ENCODE peak calls at places on chromosome 10, in eight cellular contexts. One of them, this sample, is unnamed.

GRCh38 chr10:54613162-54613561 is 187.9 kb downstream of the PCDH15 start:
- DNase-seq in naive B cell: no peak
- DNase-seq in posterior cingulate gyrus: no peak
- DNase-seq in H1: no peak
- DNase-seq in cardiac fibroblast: peak
- DNase-seq in COLO829: no peak
- DNase-seq in AG04449: no peak
- DNase-seq in activated T-cell treated with anti-CD3 and anti-CD28 coated beads, Interleukin-2, amount 50 U/mL, for 72 hours: no peak
- DNase-seq in this sample: no peak

GRCh38 chr10:11429439-11430052 is 181.9 kb downstream of the USP6NL start:
- DNase-seq in naive B cell: no peak
- DNase-seq in posterior cingulate gyrus: no peak
- DNase-seq in H1: no peak
- DNase-seq in cardiac fibroblast: no peak
- DNase-seq in COLO829: no peak
- DNase-seq in AG04449: no peak
- DNase-seq in activated T-cell treated with anti-CD3 and anti-CD28 coated beads, Interleukin-2, amount 50 U/mL, for 72 hours: no peak
- DNase-seq in this sample: no peak

GRCh38 chr10:126463306-126463705 is 75.0 kb upstream of the ADAM12 start:
- DNase-seq in naive B cell: no peak
- DNase-seq in posterior cingulate gyrus: no peak
- DNase-seq in H1: no peak
- DNase-seq in cardiac fibroblast: no peak
- DNase-seq in COLO829: no peak
- DNase-seq in AG04449: no peak
- DNase-seq in activated T-cell treated with anti-CD3 and anti-CD28 coated beads, Interleukin-2, amount 50 U/mL, for 72 hours: no peak
- DNase-seq in this sample: no peak

GRCh38 chr10:21526952-21527633 is 1.6 kb upstream of the SKIDA1 start:
- DNase-seq in naive B cell: peak
- DNase-seq in posterior cingulate gyrus: peak
- DNase-seq in H1: peak
- DNase-seq in cardiac fibroblast: peak
- DNase-seq in COLO829: no peak
- DNase-seq in AG04449: no peak
- DNase-seq in activated T-cell treated with anti-CD3 and anti-CD28 coated beads, Interleukin-2, amount 50 U/mL, for 72 hours: peak
- DNase-seq in this sample: peak

GRCh38 chr10:82813856-82814255 is 938.9 kb downstream of the NRG3 start:
- DNase-seq in naive B cell: no peak
- DNase-seq in posterior cingulate gyrus: no peak
- DNase-seq in H1: no peak
- DNase-seq in cardiac fibroblast: peak
- DNase-seq in COLO829: peak
- DNase-seq in AG04449: no peak
- DNase-seq in activated T-cell treated with anti-CD3 and anti-CD28 coated beads, Interleukin-2, amount 50 U/mL, for 72 hours: no peak
- DNase-seq in this sample: peak

GRCh38 chr10:67763499-67764011 is 67.6 kb upstream of the CTNNA3 start:
- DNase-seq in naive B cell: peak
- DNase-seq in posterior cingulate gyrus: peak
- DNase-seq in H1: peak
- DNase-seq in cardiac fibroblast: peak
- DNase-seq in COLO829: no peak
- DNase-seq in AG04449: no peak
- DNase-seq in activated T-cell treated with anti-CD3 and anti-CD28 coated beads, Interleukin-2, amount 50 U/mL, for 72 hours: peak
- DNase-seq in this sample: peak

GRCh38 chr10:34698979-34699378 is 116.1 kb downstream of the PARD3 start:
- DNase-seq in naive B cell: no peak
- DNase-seq in posterior cingulate gyrus: no peak
- DNase-seq in H1: no peak
- DNase-seq in cardiac fibroblast: peak
- DNase-seq in COLO829: peak
- DNase-seq in AG04449: no peak
- DNase-seq in activated T-cell treated with anti-CD3 and anti-CD28 coated beads, Interleukin-2, amount 50 U/mL, for 72 hours: no peak
- DNase-seq in this sample: peak

GRCh38 chr10:916716-917415 is 14.6 kb downstream of the LARP4B start:
- DNase-seq in naive B cell: no peak
- DNase-seq in posterior cingulate gyrus: no peak
- DNase-seq in H1: no peak
- DNase-seq in cardiac fibroblast: no peak
- DNase-seq in COLO829: no peak
- DNase-seq in AG04449: no peak
- DNase-seq in activated T-cell treated with anti-CD3 and anti-CD28 coated beads, Interleukin-2, amount 50 U/mL, for 72 hours: no peak
- DNase-seq in this sample: no peak

GRCh38 chr10:119896061-119896655 is 3.6 kb downstream of the SEC23IP start:
- DNase-seq in naive B cell: no peak
- DNase-seq in posterior cingulate gyrus: no peak
- DNase-seq in H1: no peak
- DNase-seq in cardiac fibroblast: peak
- DNase-seq in COLO829: no peak
- DNase-seq in AG04449: no peak
- DNase-seq in activated T-cell treated with anti-CD3 and anti-CD28 coated beads, Interleukin-2, amount 50 U/mL, for 72 hours: no peak
- DNase-seq in this sample: peak

GRCh38 chr10:17883621-17884020 is 68.1 kb upstream of the SLC39A12 start:
- DNase-seq in naive B cell: no peak
- DNase-seq in posterior cingulate gyrus: no peak
- DNase-seq in H1: no peak
- DNase-seq in cardiac fibroblast: no peak
- DNase-seq in COLO829: no peak
- DNase-seq in AG04449: no peak
- DNase-seq in activated T-cell treated with anti-CD3 and anti-CD28 coated beads, Interleukin-2, amount 50 U/mL, for 72 hours: no peak
- DNase-seq in this sample: no peak

GRCh38 chr10:70378122-70378521 is 4.3 kb downstream of the LRRC20 start:
- DNase-seq in naive B cell: no peak
- DNase-seq in posterior cingulate gyrus: no peak
- DNase-seq in H1: no peak
- DNase-seq in cardiac fibroblast: peak
- DNase-seq in COLO829: no peak
- DNase-seq in AG04449: peak
- DNase-seq in activated T-cell treated with anti-CD3 and anti-CD28 coated beads, Interleukin-2, amount 50 U/mL, for 72 hours: no peak
- DNase-seq in this sample: peak

GRCh38 chr10:22253578-22253882 is 35.7 kb upstream of the EBLN1 start:
- DNase-seq in naive B cell: peak
- DNase-seq in posterior cingulate gyrus: no peak
- DNase-seq in H1: no peak
- DNase-seq in cardiac fibroblast: no peak
- DNase-seq in COLO829: no peak
- DNase-seq in AG04449: no peak
- DNase-seq in activated T-cell treated with anti-CD3 and anti-CD28 coated beads, Interleukin-2, amount 50 U/mL, for 72 hours: peak
- DNase-seq in this sample: peak

GRCh38 chr10:133109736-133110532 is 22.2 kb downstream of the ADGRA1 start:
- DNase-seq in naive B cell: no peak
- DNase-seq in posterior cingulate gyrus: no peak
- DNase-seq in H1: no peak
- DNase-seq in cardiac fibroblast: no peak
- DNase-seq in COLO829: no peak
- DNase-seq in AG04449: no peak
- DNase-seq in activated T-cell treated with anti-CD3 and anti-CD28 coated beads, Interleukin-2, amount 50 U/mL, for 72 hours: no peak
- DNase-seq in this sample: no peak

GRCh38 chr10:43369921-43370320 is 1.5 kb upstream of the FXYD4 start:
- DNase-seq in naive B cell: no peak
- DNase-seq in posterior cingulate gyrus: no peak
- DNase-seq in H1: no peak
- DNase-seq in cardiac fibroblast: no peak
- DNase-seq in COLO829: no peak
- DNase-seq in AG04449: no peak
- DNase-seq in activated T-cell treated with anti-CD3 and anti-CD28 coated beads, Interleukin-2, amount 50 U/mL, for 72 hours: no peak
- DNase-seq in this sample: no peak

GRCh38 chr10:95289003-95289920 is 1.5 kb downstream of the PDLIM1 start:
- DNase-seq in naive B cell: no peak
- DNase-seq in posterior cingulate gyrus: no peak
- DNase-seq in H1: no peak
- DNase-seq in cardiac fibroblast: no peak
- DNase-seq in COLO829: no peak
- DNase-seq in AG04449: no peak
- DNase-seq in activated T-cell treated with anti-CD3 and anti-CD28 coated beads, Interleukin-2, amount 50 U/mL, for 72 hours: no peak
- DNase-seq in this sample: no peak

GRCh38 chr10:118447478-118447877 is 105.4 kb upstream of the FAM204A start:
- DNase-seq in naive B cell: no peak
- DNase-seq in posterior cingulate gyrus: peak
- DNase-seq in H1: no peak
- DNase-seq in cardiac fibroblast: peak
- DNase-seq in COLO829: no peak
- DNase-seq in AG04449: no peak
- DNase-seq in activated T-cell treated with anti-CD3 and anti-CD28 coated beads, Interleukin-2, amount 50 U/mL, for 72 hours: no peak
- DNase-seq in this sample: no peak

GRCh38 chr10:3172081-3172445 is 519 bp downstream of the PITRM1 start:
- DNase-seq in naive B cell: no peak
- DNase-seq in posterior cingulate gyrus: no peak
- DNase-seq in H1: no peak
- DNase-seq in cardiac fibroblast: peak
- DNase-seq in COLO829: no peak
- DNase-seq in AG04449: no peak
- DNase-seq in activated T-cell treated with anti-CD3 and anti-CD28 coated beads, Interleukin-2, amount 50 U/mL, for 72 hours: no peak
- DNase-seq in this sample: peak

GRCh38 chr10:43074409-43074808 is 2.5 kb upstream of the RET start:
- DNase-seq in naive B cell: no peak
- DNase-seq in posterior cingulate gyrus: no peak
- DNase-seq in H1: no peak
- DNase-seq in cardiac fibroblast: no peak
- DNase-seq in COLO829: no peak
- DNase-seq in AG04449: no peak
- DNase-seq in activated T-cell treated with anti-CD3 and anti-CD28 coated beads, Interleukin-2, amount 50 U/mL, for 72 hours: no peak
- DNase-seq in this sample: no peak

GRCh38 chr10:132114953-132115520 is 49.3 kb downstream of the JAKMIP3 start:
- DNase-seq in naive B cell: no peak
- DNase-seq in posterior cingulate gyrus: no peak
- DNase-seq in H1: no peak
- DNase-seq in cardiac fibroblast: no peak
- DNase-seq in COLO829: no peak
- DNase-seq in AG04449: no peak
- DNase-seq in activated T-cell treated with anti-CD3 and anti-CD28 coated beads, Interleukin-2, amount 50 U/mL, for 72 hours: no peak
- DNase-seq in this sample: no peak

GRCh38 chr10:65793738-65794425 is 1132.0 kb upstream of the LRRTM3 start:
- DNase-seq in naive B cell: no peak
- DNase-seq in posterior cingulate gyrus: no peak
- DNase-seq in H1: no peak
- DNase-seq in cardiac fibroblast: no peak
- DNase-seq in COLO829: no peak
- DNase-seq in AG04449: no peak
- DNase-seq in activated T-cell treated with anti-CD3 and anti-CD28 coated beads, Interleukin-2, amount 50 U/mL, for 72 hours: no peak
- DNase-seq in this sample: no peak

GRCh38 chr10:132062641-132063390 is 2.9 kb upstream of the JAKMIP3 start:
- DNase-seq in naive B cell: no peak
- DNase-seq in posterior cingulate gyrus: no peak
- DNase-seq in H1: no peak
- DNase-seq in cardiac fibroblast: no peak
- DNase-seq in COLO829: no peak
- DNase-seq in AG04449: no peak
- DNase-seq in activated T-cell treated with anti-CD3 and anti-CD28 coated beads, Interleukin-2, amount 50 U/mL, for 72 hours: no peak
- DNase-seq in this sample: no peak

GRCh38 chr10:132293416-132294195 is 14.1 kb downstream of the STK32C start:
- DNase-seq in naive B cell: no peak
- DNase-seq in posterior cingulate gyrus: no peak
- DNase-seq in H1: no peak
- DNase-seq in cardiac fibroblast: no peak
- DNase-seq in COLO829: no peak
- DNase-seq in AG04449: no peak
- DNase-seq in activated T-cell treated with anti-CD3 and anti-CD28 coated beads, Interleukin-2, amount 50 U/mL, for 72 hours: no peak
- DNase-seq in this sample: no peak

GRCh38 chr10:71849461-71849908 is 1.6 kb downstream of the PSAP start:
- DNase-seq in naive B cell: no peak
- DNase-seq in posterior cingulate gyrus: no peak
- DNase-seq in H1: no peak
- DNase-seq in cardiac fibroblast: no peak
- DNase-seq in COLO829: no peak
- DNase-seq in AG04449: no peak
- DNase-seq in activated T-cell treated with anti-CD3 and anti-CD28 coated beads, Interleukin-2, amount 50 U/mL, for 72 hours: no peak
- DNase-seq in this sample: no peak

GRCh38 chr10:104288355-104288754 is 19.4 kb downstream of the GSTO2 start:
- DNase-seq in naive B cell: no peak
- DNase-seq in posterior cingulate gyrus: no peak
- DNase-seq in H1: no peak
- DNase-seq in cardiac fibroblast: peak
- DNase-seq in COLO829: no peak
- DNase-seq in AG04449: no peak
- DNase-seq in activated T-cell treated with anti-CD3 and anti-CD28 coated beads, Interleukin-2, amount 50 U/mL, for 72 hours: no peak
- DNase-seq in this sample: no peak

GRCh38 chr10:120580651-120581259 is 123.7 kb downstream of the PLPP4 start:
- DNase-seq in naive B cell: no peak
- DNase-seq in posterior cingulate gyrus: no peak
- DNase-seq in H1: no peak
- DNase-seq in cardiac fibroblast: no peak
- DNase-seq in COLO829: no peak
- DNase-seq in AG04449: no peak
- DNase-seq in activated T-cell treated with anti-CD3 and anti-CD28 coated beads, Interleukin-2, amount 50 U/mL, for 72 hours: no peak
- DNase-seq in this sample: no peak

GRCh38 chr10:121375201-121375600 is 223.0 kb downstream of the FGFR2 start:
- DNase-seq in naive B cell: no peak
- DNase-seq in posterior cingulate gyrus: no peak
- DNase-seq in H1: no peak
- DNase-seq in cardiac fibroblast: no peak
- DNase-seq in COLO829: no peak
- DNase-seq in AG04449: no peak
- DNase-seq in activated T-cell treated with anti-CD3 and anti-CD28 coated beads, Interleukin-2, amount 50 U/mL, for 72 hours: no peak
- DNase-seq in this sample: no peak

GRCh38 chr10:6002809-6003500 is 25.6 kb upstream of the IL15RA start:
- DNase-seq in naive B cell: no peak
- DNase-seq in posterior cingulate gyrus: no peak
- DNase-seq in H1: peak
- DNase-seq in cardiac fibroblast: no peak
- DNase-seq in COLO829: no peak
- DNase-seq in AG04449: no peak
- DNase-seq in activated T-cell treated with anti-CD3 and anti-CD28 coated beads, Interleukin-2, amount 50 U/mL, for 72 hours: peak
- DNase-seq in this sample: peak

GRCh38 chr10:87761892-87762291 is 56.1 kb downstream of the ATAD1 start:
- DNase-seq in naive B cell: no peak
- DNase-seq in posterior cingulate gyrus: no peak
- DNase-seq in H1: no peak
- DNase-seq in cardiac fibroblast: peak
- DNase-seq in COLO829: no peak
- DNase-seq in AG04449: no peak
- DNase-seq in activated T-cell treated with anti-CD3 and anti-CD28 coated beads, Interleukin-2, amount 50 U/mL, for 72 hours: peak
- DNase-seq in this sample: peak

GRCh38 chr10:29611796-29612381 is 22.9 kb downstream of the SVIL start:
- DNase-seq in naive B cell: no peak
- DNase-seq in posterior cingulate gyrus: no peak
- DNase-seq in H1: no peak
- DNase-seq in cardiac fibroblast: no peak
- DNase-seq in COLO829: no peak
- DNase-seq in AG04449: no peak
- DNase-seq in activated T-cell treated with anti-CD3 and anti-CD28 coated beads, Interleukin-2, amount 50 U/mL, for 72 hours: no peak
- DNase-seq in this sample: no peak

GRCh38 chr10:122252805-122253204 is 18.3 kb upstream of the BTBD16 start:
- DNase-seq in naive B cell: no peak
- DNase-seq in posterior cingulate gyrus: no peak
- DNase-seq in H1: no peak
- DNase-seq in cardiac fibroblast: no peak
- DNase-seq in COLO829: no peak
- DNase-seq in AG04449: no peak
- DNase-seq in activated T-cell treated with anti-CD3 and anti-CD28 coated beads, Interleukin-2, amount 50 U/mL, for 72 hours: no peak
- DNase-seq in this sample: peak

GRCh38 chr10:61487506-61487905 is 34.3 kb upstream of the TMEM26 start:
- DNase-seq in naive B cell: no peak
- DNase-seq in posterior cingulate gyrus: no peak
- DNase-seq in H1: no peak
- DNase-seq in cardiac fibroblast: peak
- DNase-seq in COLO829: no peak
- DNase-seq in AG04449: no peak
- DNase-seq in activated T-cell treated with anti-CD3 and anti-CD28 coated beads, Interleukin-2, amount 50 U/mL, for 72 hours: no peak
- DNase-seq in this sample: peak

GRCh38 chr10:70677620-70678249 is 5.4 kb downstream of the ADAMTS14 start:
- DNase-seq in naive B cell: no peak
- DNase-seq in posterior cingulate gyrus: no peak
- DNase-seq in H1: no peak
- DNase-seq in cardiac fibroblast: no peak
- DNase-seq in COLO829: no peak
- DNase-seq in AG04449: no peak
- DNase-seq in activated T-cell treated with anti-CD3 and anti-CD28 coated beads, Interleukin-2, amount 50 U/mL, for 72 hours: no peak
- DNase-seq in this sample: no peak

GRCh38 chr10:110711382-110711781 is 67.2 kb downstream of the RBM20 start:
- DNase-seq in naive B cell: no peak
- DNase-seq in posterior cingulate gyrus: no peak
- DNase-seq in H1: no peak
- DNase-seq in cardiac fibroblast: no peak
- DNase-seq in COLO829: no peak
- DNase-seq in AG04449: no peak
- DNase-seq in activated T-cell treated with anti-CD3 and anti-CD28 coated beads, Interleukin-2, amount 50 U/mL, for 72 hours: no peak
- DNase-seq in this sample: no peak

GRCh38 chr10:3199488-3199887 is 26.9 kb upstream of the PITRM1 start:
- DNase-seq in naive B cell: no peak
- DNase-seq in posterior cingulate gyrus: no peak
- DNase-seq in H1: no peak
- DNase-seq in cardiac fibroblast: no peak
- DNase-seq in COLO829: no peak
- DNase-seq in AG04449: no peak
- DNase-seq in activated T-cell treated with anti-CD3 and anti-CD28 coated beads, Interleukin-2, amount 50 U/mL, for 72 hours: no peak
- DNase-seq in this sample: no peak